ENCODE peak calls at places on chromosomes 3 and 15, in nine cellular contexts. One of them, this sample, is unnamed. For H3K4me1, the result is how much of the 10 kb centered on the place peaks cover.

GRCh38 chr15:29130461-29130860 is 139.2 kb downstream of the NSMCE3 start:
- DNase-seq in left ventricle myocardium inferior: no peak
- DNase-seq in endodermal cell: no peak
- DNase-seq in stomach: no peak
- DNase-seq in endothelial cell of umbilical vein: no peak
- DNase-seq in CD8-positive, alpha-beta T cell: no peak
- DNase-seq in mucosa of descending colon: no peak
- DNase-seq in heart left ventricle: no peak
- DNase-seq in IMR-90: no peak
- DNase-seq in this sample: no peak

GRCh38 chr3:56314842-56315241 is 153.4 kb downstream of the ERC2 start:
- DNase-seq in mucosa of descending colon: no peak
- DNase-seq in stomach: no peak
- DNase-seq in endodermal cell: peak
- DNase-seq in CD8-positive, alpha-beta T cell: no peak
- DNase-seq in left ventricle myocardium inferior: no peak
- DNase-seq in endothelial cell of umbilical vein: no peak
- DNase-seq in IMR-90: no peak
- DNase-seq in heart left ventricle: no peak
- DNase-seq in this sample: peak

GRCh38 chr3:101635954-101636798 is 40.8 kb downstream of the ZBTB11 start:
- DNase-seq in endothelial cell of umbilical vein: peak
- DNase-seq in left ventricle myocardium inferior: peak
- DNase-seq in endodermal cell: peak
- DNase-seq in CD8-positive, alpha-beta T cell: peak
- DNase-seq in mucosa of descending colon: no peak
- DNase-seq in stomach: peak
- DNase-seq in IMR-90: peak
- DNase-seq in heart left ventricle: peak
- DNase-seq in this sample: peak

GRCh38 chr3:49928511-49929017 is 1.0 kb downstream of the MON1A start:
- DNase-seq in heart left ventricle: no peak
- DNase-seq in endothelial cell of umbilical vein: no peak
- DNase-seq in stomach: no peak
- DNase-seq in CD8-positive, alpha-beta T cell: no peak
- DNase-seq in IMR-90: no peak
- DNase-seq in endodermal cell: peak
- DNase-seq in left ventricle myocardium inferior: no peak
- DNase-seq in mucosa of descending colon: no peak
- DNase-seq in this sample: no peak

GRCh38 chr3:9279959-9280358 is 30.5 kb upstream of the SRGAP3 start:
- DNase-seq in mucosa of descending colon: no peak
- DNase-seq in CD8-positive, alpha-beta T cell: no peak
- DNase-seq in left ventricle myocardium inferior: no peak
- DNase-seq in endodermal cell: no peak
- DNase-seq in stomach: no peak
- DNase-seq in endothelial cell of umbilical vein: no peak
- DNase-seq in heart left ventricle: no peak
- DNase-seq in IMR-90: peak
- DNase-seq in this sample: peak

GRCh38 chr15:99010743-99011142 is 3.2 kb upstream of the PGPEP1L start:
- DNase-seq in mucosa of descending colon: no peak
- DNase-seq in endothelial cell of umbilical vein: no peak
- DNase-seq in left ventricle myocardium inferior: no peak
- DNase-seq in CD8-positive, alpha-beta T cell: no peak
- DNase-seq in IMR-90: peak
- DNase-seq in heart left ventricle: no peak
- DNase-seq in stomach: no peak
- DNase-seq in endodermal cell: no peak
- DNase-seq in this sample: peak

GRCh38 chr3:171163724-171164465 is 137.4 kb upstream of the SLC2A2 start:
- DNase-seq in heart left ventricle: no peak
- DNase-seq in CD8-positive, alpha-beta T cell: no peak
- DNase-seq in endodermal cell: no peak
- DNase-seq in left ventricle myocardium inferior: no peak
- DNase-seq in stomach: no peak
- DNase-seq in mucosa of descending colon: no peak
- DNase-seq in IMR-90: no peak
- DNase-seq in endothelial cell of umbilical vein: no peak
- DNase-seq in this sample: no peak

GRCh38 chr3:25040739-25041138 is 387.3 kb upstream of the RARB start:
- DNase-seq in left ventricle myocardium inferior: no peak
- DNase-seq in mucosa of descending colon: no peak
- DNase-seq in heart left ventricle: no peak
- DNase-seq in CD8-positive, alpha-beta T cell: no peak
- DNase-seq in IMR-90: no peak
- DNase-seq in endodermal cell: no peak
- DNase-seq in endothelial cell of umbilical vein: no peak
- DNase-seq in stomach: no peak
- DNase-seq in this sample: no peak

GRCh38 chr3:62229201-62229600 is 144.1 kb downstream of the FEZF2 start:
- DNase-seq in heart left ventricle: no peak
- DNase-seq in mucosa of descending colon: no peak
- DNase-seq in endothelial cell of umbilical vein: no peak
- DNase-seq in endodermal cell: peak
- DNase-seq in CD8-positive, alpha-beta T cell: no peak
- DNase-seq in left ventricle myocardium inferior: no peak
- DNase-seq in stomach: no peak
- DNase-seq in IMR-90: no peak
- DNase-seq in this sample: no peak

GRCh38 chr3:10983219-10983916 is 9.2 kb upstream of the SLC6A1 start:
- DNase-seq in heart left ventricle: no peak
- DNase-seq in left ventricle myocardium inferior: no peak
- DNase-seq in mucosa of descending colon: no peak
- DNase-seq in CD8-positive, alpha-beta T cell: no peak
- DNase-seq in stomach: peak
- DNase-seq in IMR-90: peak
- DNase-seq in endothelial cell of umbilical vein: peak
- DNase-seq in endodermal cell: peak
- DNase-seq in this sample: peak

GRCh38 chr3:8743911-8744310 is 10.3 kb downstream of the CAV3 start:
- DNase-seq in stomach: no peak
- DNase-seq in left ventricle myocardium inferior: no peak
- DNase-seq in IMR-90: no peak
- DNase-seq in endodermal cell: no peak
- DNase-seq in mucosa of descending colon: no peak
- DNase-seq in heart left ventricle: no peak
- DNase-seq in endothelial cell of umbilical vein: no peak
- DNase-seq in CD8-positive, alpha-beta T cell: no peak
- DNase-seq in this sample: no peak

GRCh38 chr15:68560501-68561113 is 18.2 kb upstream of the CORO2B start:
- DNase-seq in IMR-90: no peak
- DNase-seq in heart left ventricle: no peak
- DNase-seq in CD8-positive, alpha-beta T cell: peak
- DNase-seq in endodermal cell: peak
- DNase-seq in mucosa of descending colon: no peak
- DNase-seq in endothelial cell of umbilical vein: no peak
- DNase-seq in left ventricle myocardium inferior: no peak
- DNase-seq in stomach: no peak
- DNase-seq in this sample: no peak

GRCh38 chr15:91445701-91446100 is 345.6 kb downstream of the SV2B start:
- DNase-seq in IMR-90: peak
- DNase-seq in mucosa of descending colon: no peak
- DNase-seq in endodermal cell: no peak
- DNase-seq in heart left ventricle: no peak
- DNase-seq in left ventricle myocardium inferior: no peak
- DNase-seq in endothelial cell of umbilical vein: no peak
- DNase-seq in CD8-positive, alpha-beta T cell: no peak
- DNase-seq in stomach: no peak
- DNase-seq in this sample: no peak

GRCh38 chr3:155393316-155393715 is 99.8 kb upstream of the STRIT1 start:
- DNase-seq in endodermal cell: no peak
- DNase-seq in CD8-positive, alpha-beta T cell: no peak
- DNase-seq in heart left ventricle: no peak
- DNase-seq in stomach: no peak
- DNase-seq in mucosa of descending colon: no peak
- DNase-seq in IMR-90: no peak
- DNase-seq in endothelial cell of umbilical vein: no peak
- DNase-seq in left ventricle myocardium inferior: no peak
- DNase-seq in this sample: no peak

GRCh38 chr15:31327674-31328424 is 1.2 kb downstream of the KLF13 start:
- DNase-seq in heart left ventricle: peak
- DNase-seq in endothelial cell of umbilical vein: peak
- DNase-seq in IMR-90: peak
- DNase-seq in mucosa of descending colon: peak
- DNase-seq in stomach: peak
- DNase-seq in CD8-positive, alpha-beta T cell: peak
- DNase-seq in left ventricle myocardium inferior: peak
- DNase-seq in endodermal cell: peak
- DNase-seq in this sample: peak
- H3K4me1 ChIP-seq in heart left ventricle: under half
- H3K4me1 ChIP-seq in endothelial cell of umbilical vein: under half
- H3K4me1 ChIP-seq in IMR-90: under half
- H3K4me1 ChIP-seq in mucosa of descending colon: under half
- H3K4me1 ChIP-seq in stomach: half or more
- H3K4me1 ChIP-seq in CD8-positive, alpha-beta T cell: half or more
- H3K4me1 ChIP-seq in left ventricle myocardium inferior: half or more
- H3K4me1 ChIP-seq in endodermal cell: under half
- H3K4me1 ChIP-seq in this sample: under half

DNA sequence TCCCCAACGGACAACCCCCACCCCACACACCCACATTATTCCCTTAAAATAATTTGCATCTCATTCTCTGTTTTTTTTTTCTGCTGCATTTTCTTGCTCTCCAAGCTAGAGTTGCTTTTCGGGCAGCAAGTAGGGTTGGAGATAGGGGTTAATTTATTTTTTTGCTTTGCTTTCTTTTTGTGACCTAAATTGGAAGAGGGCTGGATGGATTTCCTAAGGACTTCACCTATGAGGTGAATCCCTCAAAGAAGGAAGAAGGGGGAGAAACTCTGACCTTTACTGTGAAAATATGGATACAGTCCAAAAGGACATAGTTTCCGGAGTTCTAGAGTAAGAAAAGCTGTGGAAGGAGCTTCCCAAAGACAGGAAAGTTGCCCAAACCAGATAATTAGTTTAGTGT is 6.7 kb downstream of the SOX2 start:
- DNase-seq in endodermal cell: no peak
- DNase-seq in left ventricle myocardium inferior: no peak
- DNase-seq in endothelial cell of umbilical vein: no peak
- DNase-seq in heart left ventricle: no peak
- DNase-seq in mucosa of descending colon: no peak
- DNase-seq in CD8-positive, alpha-beta T cell: no peak
- DNase-seq in IMR-90: no peak
- DNase-seq in stomach: no peak
- DNase-seq in this sample: no peak
- H3K4me1 ChIP-seq in endodermal cell: under half
- H3K4me1 ChIP-seq in left ventricle myocardium inferior: under half
- H3K4me1 ChIP-seq in endothelial cell of umbilical vein: under half
- H3K4me1 ChIP-seq in heart left ventricle: under half
- H3K4me1 ChIP-seq in mucosa of descending colon: under half
- H3K4me1 ChIP-seq in CD8-positive, alpha-beta T cell: under half
- H3K4me1 ChIP-seq in IMR-90: under half
- H3K4me1 ChIP-seq in stomach: under half
- H3K4me1 ChIP-seq in this sample: under half

DNA sequence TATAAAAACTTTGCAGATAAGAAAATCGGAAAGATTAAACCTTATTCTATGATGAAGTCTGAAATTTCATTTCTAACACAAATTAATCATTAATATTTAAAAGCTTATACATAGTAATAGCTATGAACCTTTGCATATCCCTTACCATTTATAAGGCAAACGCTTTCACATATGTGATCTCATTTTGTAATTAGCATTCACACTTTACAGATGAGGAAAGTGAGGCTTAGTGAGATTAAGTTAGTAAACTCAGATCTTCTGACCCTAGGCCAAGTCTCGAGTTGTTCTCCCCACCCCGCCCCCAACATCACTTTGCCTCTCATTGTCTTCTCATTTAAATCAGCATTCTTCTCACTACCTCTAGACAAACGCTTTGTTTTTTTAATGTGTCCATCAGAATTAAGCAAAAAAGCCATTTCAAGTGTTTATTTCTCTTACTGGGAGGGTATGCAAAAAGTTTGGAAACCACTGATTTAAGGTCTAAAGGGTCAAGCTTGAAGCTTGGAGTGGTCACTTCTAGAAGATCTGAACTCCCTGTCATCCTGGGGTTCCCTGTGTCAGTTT is 172.9 kb upstream of the BCL6 start:
- DNase-seq in endothelial cell of umbilical vein: no peak
- DNase-seq in stomach: no peak
- DNase-seq in heart left ventricle: no peak
- DNase-seq in mucosa of descending colon: no peak
- DNase-seq in IMR-90: no peak
- DNase-seq in left ventricle myocardium inferior: no peak
- DNase-seq in endodermal cell: no peak
- DNase-seq in CD8-positive, alpha-beta T cell: no peak
- DNase-seq in this sample: no peak
- H3K4me1 ChIP-seq in endothelial cell of umbilical vein: under half
- H3K4me1 ChIP-seq in stomach: half or more
- H3K4me1 ChIP-seq in heart left ventricle: under half
- H3K4me1 ChIP-seq in mucosa of descending colon: under half
- H3K4me1 ChIP-seq in IMR-90: under half
- H3K4me1 ChIP-seq in left ventricle myocardium inferior: under half
- H3K4me1 ChIP-seq in endodermal cell: under half
- H3K4me1 ChIP-seq in CD8-positive, alpha-beta T cell: under half
- H3K4me1 ChIP-seq in this sample: under half

GRCh38 chr15:90421527-90421926 is 33.5 kb downstream of the IQGAP1 start:
- DNase-seq in mucosa of descending colon: no peak
- DNase-seq in CD8-positive, alpha-beta T cell: no peak
- DNase-seq in left ventricle myocardium inferior: no peak
- DNase-seq in heart left ventricle: no peak
- DNase-seq in endodermal cell: no peak
- DNase-seq in stomach: no peak
- DNase-seq in endothelial cell of umbilical vein: no peak
- DNase-seq in IMR-90: peak
- DNase-seq in this sample: peak

GRCh38 chr15:90420488-90420850 is 32.4 kb downstream of the IQGAP1 start:
- DNase-seq in left ventricle myocardium inferior: no peak
- DNase-seq in CD8-positive, alpha-beta T cell: no peak
- DNase-seq in mucosa of descending colon: no peak
- DNase-seq in endodermal cell: no peak
- DNase-seq in IMR-90: no peak
- DNase-seq in stomach: no peak
- DNase-seq in heart left ventricle: no peak
- DNase-seq in endothelial cell of umbilical vein: no peak
- DNase-seq in this sample: no peak

GRCh38 chr15:90423920-90424319 is 35.9 kb downstream of the IQGAP1 start:
- DNase-seq in mucosa of descending colon: no peak
- DNase-seq in stomach: no peak
- DNase-seq in left ventricle myocardium inferior: no peak
- DNase-seq in IMR-90: no peak
- DNase-seq in heart left ventricle: no peak
- DNase-seq in endothelial cell of umbilical vein: no peak
- DNase-seq in CD8-positive, alpha-beta T cell: no peak
- DNase-seq in endodermal cell: no peak
- DNase-seq in this sample: no peak

GRCh38 chr15:90419738-90420487 is 31.9 kb downstream of the IQGAP1 start:
- DNase-seq in heart left ventricle: no peak
- DNase-seq in endodermal cell: no peak
- DNase-seq in IMR-90: peak
- DNase-seq in endothelial cell of umbilical vein: peak
- DNase-seq in mucosa of descending colon: no peak
- DNase-seq in stomach: no peak
- DNase-seq in left ventricle myocardium inferior: no peak
- DNase-seq in CD8-positive, alpha-beta T cell: no peak
- DNase-seq in this sample: peak

GRCh38 chr15:90422043-90422442 is 34.0 kb downstream of the IQGAP1 start:
- DNase-seq in mucosa of descending colon: no peak
- DNase-seq in heart left ventricle: no peak
- DNase-seq in left ventricle myocardium inferior: no peak
- DNase-seq in endothelial cell of umbilical vein: no peak
- DNase-seq in endodermal cell: no peak
- DNase-seq in CD8-positive, alpha-beta T cell: no peak
- DNase-seq in IMR-90: no peak
- DNase-seq in stomach: no peak
- DNase-seq in this sample: no peak
- H3K4me1 ChIP-seq in mucosa of descending colon: under half
- H3K4me1 ChIP-seq in heart left ventricle: half or more
- H3K4me1 ChIP-seq in left ventricle myocardium inferior: half or more
- H3K4me1 ChIP-seq in endothelial cell of umbilical vein: under half
- H3K4me1 ChIP-seq in endodermal cell: under half
- H3K4me1 ChIP-seq in CD8-positive, alpha-beta T cell: under half
- H3K4me1 ChIP-seq in IMR-90: under half
- H3K4me1 ChIP-seq in stomach: half or more
- H3K4me1 ChIP-seq in this sample: under half

GRCh38 chr3:77134801-77135200 is 94.9 kb downstream of the ROBO2 start:
- DNase-seq in endodermal cell: no peak
- DNase-seq in mucosa of descending colon: no peak
- DNase-seq in IMR-90: no peak
- DNase-seq in CD8-positive, alpha-beta T cell: no peak
- DNase-seq in heart left ventricle: no peak
- DNase-seq in left ventricle myocardium inferior: no peak
- DNase-seq in endothelial cell of umbilical vein: no peak
- DNase-seq in stomach: no peak
- DNase-seq in this sample: no peak
- H3K4me1 ChIP-seq in endodermal cell: under half
- H3K4me1 ChIP-seq in mucosa of descending colon: under half
- H3K4me1 ChIP-seq in IMR-90: under half
- H3K4me1 ChIP-seq in CD8-positive, alpha-beta T cell: under half
- H3K4me1 ChIP-seq in heart left ventricle: under half
- H3K4me1 ChIP-seq in left ventricle myocardium inferior: under half
- H3K4me1 ChIP-seq in endothelial cell of umbilical vein: under half
- H3K4me1 ChIP-seq in stomach: under half
- H3K4me1 ChIP-seq in this sample: under half